ENCODE peak calls at places on chromosomes 11 and 22, in four cellular contexts. One of them, this sample, is unnamed.
A peak's percentile ranks its signal among the peaks of the same experiment; 100 is the strongest.

GRCh38 chr22:27487600-27488450 is 313.7 kb downstream of the MN1 start:
- DNase-seq in ovary: no peak
- DNase-seq in tibial nerve: no peak
- DNase-seq in stomach: no peak
- DNase-seq in this sample: no peak

GRCh38 chr22:34111210-34111824 is 191.0 kb upstream of the LARGE1 start:
- DNase-seq in stomach: peak; percentile 33
- DNase-seq in ovary: peak; percentile 13
- DNase-seq in tibial nerve: peak; percentile 14
- DNase-seq in this sample: peak; percentile 59

GRCh38 chr11:70505761-70506657 is 107.7 kb downstream of the CTTN start:
- DNase-seq in ovary: no peak
- DNase-seq in tibial nerve: no peak
- DNase-seq in stomach: no peak
- DNase-seq in this sample: no peak

GRCh38 chr11:128021304-128022006 is 565.9 kb downstream of the ETS1 start:
- DNase-seq in stomach: no peak
- DNase-seq in tibial nerve: no peak
- DNase-seq in ovary: no peak
- DNase-seq in this sample: no peak

GRCh38 chr11:34075178-34075820 is 23.8 kb downstream of the CAPRIN1 start:
- DNase-seq in stomach: no peak
- DNase-seq in tibial nerve: no peak
- DNase-seq in ovary: no peak
- DNase-seq in this sample: no peak

GRCh38 chr11:134524876-134525845 is 113.1 kb upstream of the B3GAT1 start:
- DNase-seq in ovary: no peak
- DNase-seq in stomach: no peak
- DNase-seq in tibial nerve: no peak
- DNase-seq in this sample: no peak

GRCh38 chr22:44926124-44926475 is 83.7 kb downstream of the PHF21B start:
- DNase-seq in stomach: no peak
- DNase-seq in tibial nerve: no peak
- DNase-seq in ovary: no peak
- DNase-seq in this sample: no peak

GRCh38 chr11:29063630-29064361 is 953.0 kb downstream of the KCNA4 start:
- DNase-seq in stomach: no peak
- DNase-seq in ovary: no peak
- DNase-seq in tibial nerve: no peak
- DNase-seq in this sample: no peak

GRCh38 chr11:913043-913442 is 2.4 kb upstream of the CHID1 start:
- DNase-seq in tibial nerve: no peak
- DNase-seq in ovary: no peak
- DNase-seq in stomach: no peak
- DNase-seq in this sample: no peak

GRCh38 chr11:70031631-70032469 is 46.3 kb upstream of the ANO1 start:
- DNase-seq in stomach: no peak
- DNase-seq in tibial nerve: no peak
- DNase-seq in ovary: no peak
- DNase-seq in this sample: peak; percentile 28

GRCh38 chr11:112128483-112129121 is 35.3 kb downstream of the IL18 start:
- DNase-seq in ovary: no peak
- DNase-seq in stomach: peak; percentile 39
- DNase-seq in tibial nerve: peak; percentile 44
- DNase-seq in this sample: no peak

GRCh38 chr22:40612291-40612740 is 24.2 kb downstream of the MRTFA start:
- DNase-seq in ovary: no peak
- DNase-seq in tibial nerve: no peak
- DNase-seq in stomach: no peak
- DNase-seq in this sample: no peak

GRCh38 chr11:5690216-5690615 is 626 bp downstream of the TRIM22 start:
- DNase-seq in stomach: no peak
- DNase-seq in tibial nerve: peak; percentile 17
- DNase-seq in ovary: peak; percentile 38
- DNase-seq in this sample: no peak

GRCh38 chr11:33721291-33721840 is 14.9 kb downstream of the CD59 start:
- DNase-seq in stomach: no peak
- DNase-seq in tibial nerve: no peak
- DNase-seq in ovary: no peak
- DNase-seq in this sample: no peak

GRCh38 chr11:64026575-64027213 is 9.0 kb upstream of the FLRT1 start:
- DNase-seq in stomach: no peak
- DNase-seq in tibial nerve: no peak
- DNase-seq in ovary: no peak
- DNase-seq in this sample: no peak

GRCh38 chr22:41822289-41823057 is 10.4 kb upstream of the SREBF2 start:
- DNase-seq in tibial nerve: peak; percentile 64
- DNase-seq in stomach: no peak
- DNase-seq in ovary: no peak
- DNase-seq in this sample: no peak

GRCh38 chr11:35594680-35595079 is 23.6 kb upstream of the FJX1 start:
- DNase-seq in tibial nerve: no peak
- DNase-seq in stomach: no peak
- DNase-seq in ovary: no peak
- DNase-seq in this sample: no peak

GRCh38 chr11:19560156-19560555 is 152.5 kb upstream of the NAV2 start:
- DNase-seq in stomach: no peak
- DNase-seq in ovary: no peak
- DNase-seq in tibial nerve: no peak
- DNase-seq in this sample: peak; percentile 46

GRCh38 chr11:92707173-92707619 is 262.3 kb upstream of the MTNR1B start:
- DNase-seq in tibial nerve: peak; percentile 16
- DNase-seq in ovary: no peak
- DNase-seq in stomach: no peak
- DNase-seq in this sample: no peak

GRCh38 chr11:115420524-115420923 is 83.7 kb downstream of the CADM1 start:
- DNase-seq in ovary: no peak
- DNase-seq in tibial nerve: no peak
- DNase-seq in stomach: no peak
- DNase-seq in this sample: no peak

GRCh38 chr22:24730864-24731263 is 43.7 kb downstream of the PIWIL3 start:
- DNase-seq in stomach: no peak
- DNase-seq in tibial nerve: no peak
- DNase-seq in ovary: no peak
- DNase-seq in this sample: no peak

DNA sequence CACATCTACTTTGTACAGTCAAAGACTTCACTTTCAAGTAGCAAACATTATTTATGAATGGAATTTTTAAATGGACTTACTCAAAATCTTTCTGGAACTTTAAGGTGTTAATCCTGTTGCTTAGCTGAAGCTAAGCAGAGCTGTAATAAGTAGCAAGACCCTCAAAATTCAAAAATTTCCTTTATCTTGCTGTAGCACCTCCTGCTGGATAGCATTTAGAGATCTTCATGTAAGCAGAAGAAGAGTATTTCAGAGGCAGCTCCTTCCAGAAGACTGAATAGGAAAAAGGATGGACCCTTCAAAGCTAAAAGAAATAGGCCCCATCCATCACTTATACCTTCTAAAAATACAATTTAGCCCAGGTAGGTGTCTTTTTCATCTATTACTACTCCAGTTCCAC is 3.4 kb downstream of the PHF21A start:
- DNase-seq in ovary: no peak
- DNase-seq in tibial nerve: no peak
- DNase-seq in stomach: no peak
- DNase-seq in this sample: no peak
- TF ChIP-seq CTCF in ovary: no peak
- TF ChIP-seq CTCF in tibial nerve: no peak
- TF ChIP-seq CTCF in stomach: no peak
- TF ChIP-seq CTCF in this sample: peak; percentile 39

DNA sequence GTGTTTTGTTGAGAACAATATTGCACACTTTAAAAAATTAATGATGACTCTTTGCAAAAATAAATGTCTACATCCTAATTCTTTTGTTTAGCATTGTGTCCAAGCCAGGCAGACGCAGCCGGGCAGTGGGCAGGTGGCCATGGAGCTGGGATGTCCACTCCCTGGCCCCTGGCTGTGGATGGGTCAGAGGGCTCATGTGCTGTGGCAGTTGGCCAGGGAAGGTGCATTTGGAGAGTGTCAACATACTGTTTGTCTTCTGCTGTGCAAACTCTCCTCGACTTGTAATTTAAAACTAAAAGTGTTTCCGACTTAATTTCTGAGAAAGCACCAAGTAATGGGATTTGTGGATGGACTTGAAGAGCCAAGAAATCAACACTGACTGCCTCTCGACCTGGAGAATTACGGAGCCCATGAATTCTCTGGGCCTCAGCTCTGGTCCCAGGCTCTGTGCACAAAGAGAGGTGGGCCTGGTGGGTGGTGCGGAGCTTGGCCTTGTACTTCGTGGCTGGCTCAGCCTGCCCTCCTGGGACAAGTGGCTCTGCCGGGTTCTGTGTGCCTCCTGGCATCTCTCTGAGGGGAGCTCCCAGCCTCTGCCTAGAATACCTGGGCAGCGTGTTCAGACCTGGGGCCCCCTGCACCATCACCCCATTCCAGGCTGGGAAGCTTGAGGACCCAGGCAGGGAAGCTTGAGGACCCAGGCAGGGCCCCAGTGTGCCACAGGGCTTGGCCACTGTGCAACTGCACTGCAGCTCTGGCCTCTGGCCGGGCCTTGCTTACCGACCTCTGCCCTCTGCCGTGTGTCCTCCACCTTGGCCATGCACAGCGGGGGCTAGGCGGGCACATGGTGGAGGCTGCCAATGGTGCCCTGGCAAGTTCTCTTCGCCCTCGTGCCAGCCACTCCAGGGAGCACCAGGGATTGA is 46.4 kb downstream of the RTN4R start:
- DNase-seq in ovary: no peak
- DNase-seq in tibial nerve: no peak
- DNase-seq in stomach: peak; percentile 88
- DNase-seq in this sample: no peak
- H3K4me3 ChIP-seq in ovary: no peak overlapping the region
- H3K4me3 ChIP-seq in tibial nerve: no peak overlapping the region
- H3K4me3 ChIP-seq in stomach: no peak overlapping the region
- H3K4me3 ChIP-seq in this sample: no peak overlapping the region

GRCh38 chr22:38755911-38756532 is at the start of gene SUN2:
- DNase-seq in tibial nerve: peak; percentile 89
- DNase-seq in stomach: peak; percentile 95
- DNase-seq in ovary: peak; percentile 93
- DNase-seq in this sample: peak; percentile 97

GRCh38 chr22:38755155-38755910 is 465 bp downstream of the SUN2 start:
- DNase-seq in tibial nerve: peak; percentile 85
- DNase-seq in stomach: peak; percentile 97
- DNase-seq in ovary: peak; percentile 90
- DNase-seq in this sample: peak; percentile 96

GRCh38 chr22:38756631-38757463 is 1.0 kb upstream of the SUN2 start:
- DNase-seq in ovary: no peak
- DNase-seq in stomach: no peak
- DNase-seq in tibial nerve: no peak
- DNase-seq in this sample: no peak

GRCh38 chr22:38753894-38754246 is 1.9 kb downstream of the SUN2 start:
- DNase-seq in ovary: no peak
- DNase-seq in tibial nerve: no peak
- DNase-seq in stomach: no peak
- DNase-seq in this sample: no peak

DNA sequence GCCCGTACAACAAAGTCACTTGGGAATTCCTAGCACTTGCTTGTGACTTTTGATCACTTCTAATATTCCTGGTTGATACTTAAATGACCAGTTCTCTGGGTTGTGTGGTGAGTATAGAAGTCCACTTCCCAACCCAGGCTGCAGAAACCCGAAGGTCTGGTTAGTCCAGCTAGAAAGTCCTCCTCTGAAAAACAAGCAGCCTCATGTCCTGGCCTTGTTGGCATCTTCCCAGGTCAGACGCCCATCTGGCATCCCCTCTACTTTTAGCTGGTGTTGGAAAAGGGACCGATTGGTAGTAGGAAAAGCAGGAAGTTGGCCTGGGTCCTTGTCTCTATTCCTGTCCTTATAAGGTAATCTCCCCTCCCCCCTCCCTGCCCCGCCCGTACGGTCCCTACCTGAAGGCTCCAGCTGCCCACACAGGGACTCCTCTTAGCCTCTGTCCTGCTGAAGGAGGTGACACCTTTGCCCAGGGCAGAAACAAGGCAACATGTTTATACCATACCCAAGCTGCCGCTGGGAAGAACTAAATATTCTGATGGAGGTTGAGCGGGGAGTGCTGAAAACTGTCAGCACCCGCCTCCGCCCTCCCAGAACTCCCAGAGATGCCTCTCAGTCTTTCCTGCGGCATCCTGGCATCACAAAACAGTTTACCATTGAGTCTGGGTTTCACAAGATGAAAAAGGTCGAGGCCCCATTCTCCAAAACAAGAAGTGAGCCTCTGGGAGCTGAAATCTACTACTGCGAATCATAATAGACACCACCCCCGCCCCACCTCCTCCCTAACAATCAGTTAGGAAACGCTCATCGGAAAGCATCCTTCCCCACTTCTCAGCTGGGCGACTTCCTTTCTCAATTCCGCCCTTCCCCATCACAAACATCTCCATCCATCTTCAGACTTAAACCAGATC is 1.3 kb downstream of the SUN2 start:
- DNase-seq in stomach: peak; percentile 92
- DNase-seq in ovary: peak; percentile 76
- DNase-seq in tibial nerve: peak; percentile 74
- DNase-seq in this sample: peak; percentile 93
- H3K4me1 ChIP-seq in stomach: peaks cover 38% of the 10 kb centered on the region
- H3K4me1 ChIP-seq in ovary: no peaks in the 10 kb centered on the region
- H3K4me1 ChIP-seq in tibial nerve: peaks cover 54% of the 10 kb centered on the region
- H3K4me1 ChIP-seq in this sample: peaks cover 50% of the 10 kb centered on the region

GRCh38 chr11:109236696-109237095 is 185.3 kb upstream of the C11orf87 start:
- DNase-seq in stomach: no peak
- DNase-seq in ovary: no peak
- DNase-seq in tibial nerve: no peak
- DNase-seq in this sample: no peak
- TF ChIP-seq CTCF in stomach: no peak
- TF ChIP-seq CTCF in ovary: no peak
- TF ChIP-seq CTCF in tibial nerve: no peak
- TF ChIP-seq CTCF in this sample: no peak

GRCh38 chr11:46242462-46242960 is 35.0 kb upstream of the CREB3L1 start:
- DNase-seq in ovary: peak; percentile 17
- DNase-seq in stomach: no peak
- DNase-seq in tibial nerve: no peak
- DNase-seq in this sample: no peak
- H3K4me3 ChIP-seq in ovary: no peak overlapping the region
- H3K4me3 ChIP-seq in stomach: no peak overlapping the region
- H3K4me3 ChIP-seq in tibial nerve: peak overlapping the region; percentile 56
- H3K4me3 ChIP-seq in this sample: no peak overlapping the region

GRCh38 chr11:75032550-75032935 is 43.8 kb downstream of the NEU3 start:
- DNase-seq in ovary: no peak
- DNase-seq in tibial nerve: no peak
- DNase-seq in stomach: no peak
- DNase-seq in this sample: no peak

GRCh38 chr11:75031224-75031753 is 42.6 kb downstream of the NEU3 start:
- DNase-seq in tibial nerve: no peak
- DNase-seq in stomach: no peak
- DNase-seq in ovary: no peak
- DNase-seq in this sample: no peak

GRCh38 chr11:75029836-75030631 is 41.3 kb downstream of the NEU3 start:
- DNase-seq in ovary: no peak
- DNase-seq in tibial nerve: no peak
- DNase-seq in stomach: no peak
- DNase-seq in this sample: peak; percentile 34

GRCh38 chr11:75033916-75034315 is 45.2 kb downstream of the NEU3 start:
- DNase-seq in tibial nerve: no peak
- DNase-seq in ovary: no peak
- DNase-seq in stomach: no peak
- DNase-seq in this sample: no peak

GRCh38 chr11:75031771-75032549 is 43.2 kb downstream of the NEU3 start:
- DNase-seq in ovary: peak; percentile 37
- DNase-seq in stomach: peak; percentile 83
- DNase-seq in tibial nerve: peak; percentile 55
- DNase-seq in this sample: peak; percentile 73
- H3K4me1 ChIP-seq in ovary: no peaks in the 10 kb centered on the region
- H3K4me1 ChIP-seq in stomach: no peaks in the 10 kb centered on the region
- H3K4me1 ChIP-seq in tibial nerve: no peaks in the 10 kb centered on the region
- H3K4me1 ChIP-seq in this sample: no peaks in the 10 kb centered on the region